ENCODE peak calls at places on chromosome 13, in ten cellular contexts. A is neuronal stem cell; V is adipocyte; P is mesendoderm; I is heart left ventricle; Y is left ventricle myocardium inferior; B is tibial artery; X is GM23338; H is CD8-positive, alpha-beta T cell; W is mammary epithelial cell. Z is an unnamed sample.

GRCh38 chr13:50670272-50670671 is 173.2 kb downstream of the DLEU7 start:
- DNase-seq in P (no peak), H (no peak), B (no peak), I (no peak), W (no peak), V (no peak), Y (no peak), A (no peak), X (no peak), Z (no peak)

GRCh38 chr13:24178847-24179845 is 18.6 kb downstream of the SPATA13 start:
- DNase-seq in V (peak; percentile 61), P (no peak), W (peak; percentile 37), H (no peak), Y (no peak), X (no peak), I (no peak), B (no peak), A (no peak), Z (no peak)

GRCh38 chr13:113474179-113474578 is 16.3 kb downstream of the DCUN1D2 start:
- DNase-seq in A (no peak), B (peak; percentile 42), W (peak; percentile 23), X (no peak), H (no peak), V (peak; percentile 21), Y (no peak), I (no peak), P (peak; percentile 56), Z (no peak)

GRCh38 chr13:90706631-90707030 is 640.9 kb upstream of the MIR17HG start:
- DNase-seq in X (no peak), Y (no peak), W (no peak), H (no peak), I (no peak), P (no peak), A (no peak), V (no peak), B (no peak), Z (no peak)

GRCh38 chr13:23922005-23922932 is 25.0 kb upstream of the C1QTNF9B start:
- DNase-seq in A (no peak), Y (no peak), W (no peak), P (peak; percentile 80), B (no peak), X (peak; percentile 52), H (no peak), V (no peak), I (no peak), Z (no peak)

GRCh38 chr13:52617070-52618060 is 24.9 kb upstream of the HNRNPA1L2 start:
- DNase-seq in H (peak; percentile 77), W (peak; percentile 86), P (peak; percentile 92), A (peak; percentile 69), Y (peak; percentile 73), X (peak; percentile 91), V (peak; percentile 86), I (peak; percentile 80), B (peak; percentile 78), Z (peak; percentile 81)

GRCh38 chr13:24271611-24272451 is 37.5 kb upstream of the C1QTNF9 start:
- DNase-seq in W (peak; percentile 47), V (peak; percentile 74), A (no peak), X (no peak), P (no peak), I (peak; percentile 80), Y (peak; percentile 75), B (peak; percentile 52), H (peak; percentile 50), Z (peak; percentile 88)

GRCh38 chr13:46578590-46578975 is 25.6 kb downstream of the LRCH1 start:
- DNase-seq in W (no peak), V (no peak), Y (no peak), P (no peak), H (no peak), A (no peak), B (no peak), X (no peak), I (no peak), Z (no peak)

GRCh38 chr13:79404361-79404760 is 1.7 kb downstream of the RBM26 start:
- DNase-seq in V (peak; percentile 14), X (no peak), W (no peak), Y (no peak), B (no peak), H (no peak), A (no peak), P (no peak), I (no peak), Z (no peak)

GRCh38 chr13:35771898-35772297 is 295.4 kb upstream of the MAB21L1 start:
- DNase-seq in W (peak; percentile 65), A (no peak), X (peak; percentile 67), B (no peak), I (no peak), H (no peak), V (peak; percentile 84), P (peak; percentile 85), Y (no peak), Z (no peak)

GRCh38 chr13:90272356-90272755 is 1075.1 kb upstream of the MIR17HG start:
- DNase-seq in P (no peak), W (peak; percentile 85), A (no peak), Y (no peak), I (no peak), B (no peak), X (no peak), H (no peak), V (no peak), Z (no peak)

GRCh38 chr13:76012091-76012721 is 376.1 kb downstream of the LMO7 start:
- DNase-seq in P (peak; percentile 71), X (no peak), B (no peak), A (no peak), Y (no peak), W (no peak), I (no peak), H (no peak), V (peak; percentile 61), Z (no peak)
- H3K4me1 ChIP-seq in P (no peaks in the 10 kb centered on the region), X (no peaks in the 10 kb centered on the region), B (peaks cover 7% of the 10 kb centered on the region), A (no peaks in the 10 kb centered on the region), Y (peaks cover 27% of the 10 kb centered on the region), W (peaks cover 23% of the 10 kb centered on the region), I (no peaks in the 10 kb centered on the region), H (no peaks in the 10 kb centered on the region), V (peaks cover 16% of the 10 kb centered on the region), Z (peaks cover 10% of the 10 kb centered on the region)

GRCh38 chr13:98533912-98534311 is 43.0 kb downstream of the STK24 start:
- DNase-seq in H (no peak), I (no peak), B (no peak), A (no peak), W (no peak), V (no peak), P (no peak), Y (no peak), X (no peak), Z (no peak)
- H3K4me1 ChIP-seq in H (peaks cover 50% of the 10 kb centered on the region), I (no peaks in the 10 kb centered on the region), B (peaks cover 9% of the 10 kb centered on the region), A (peaks cover 11% of the 10 kb centered on the region), W (peaks cover 25% of the 10 kb centered on the region), V (peaks cover 10% of the 10 kb centered on the region), P (peaks cover 2% of the 10 kb centered on the region), Y (peaks cover 94% of the 10 kb centered on the region), X (peaks cover 26% of the 10 kb centered on the region), Z (peaks cover 40% of the 10 kb centered on the region)

DNA sequence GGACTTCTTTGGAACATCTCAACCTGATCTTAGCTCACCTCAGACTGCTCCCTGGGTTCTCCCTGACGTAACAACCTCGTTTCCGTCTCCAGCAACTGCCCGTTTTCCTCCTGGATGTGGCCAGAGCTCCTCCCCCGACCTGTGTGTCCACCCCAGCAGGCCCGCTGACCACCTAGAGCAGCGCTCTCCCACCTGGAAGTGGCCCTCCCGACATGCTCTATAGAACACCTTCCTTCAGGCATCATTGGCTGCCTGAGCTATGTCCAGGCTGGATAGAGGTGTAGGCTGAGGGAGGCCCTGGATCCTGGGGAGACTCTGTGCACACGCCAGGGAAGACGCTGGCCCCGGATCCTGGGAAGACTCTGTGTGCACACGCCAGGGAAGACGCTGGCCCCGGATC is 81.3 kb downstream of the TEX29 start:
- DNase-seq in I (no peak), A (no peak), W (no peak), Y (no peak), P (no peak), X (no peak), V (no peak), H (no peak), B (no peak), Z (no peak)
- H3K4me1 ChIP-seq in I (no peaks in the 10 kb centered on the region), A (no peaks in the 10 kb centered on the region), W (no peaks in the 10 kb centered on the region), Y (no peaks in the 10 kb centered on the region), P (no peaks in the 10 kb centered on the region), X (no peaks in the 10 kb centered on the region), V (no peaks in the 10 kb centered on the region), H (no peaks in the 10 kb centered on the region), B (no peaks in the 10 kb centered on the region), Z (no peaks in the 10 kb centered on the region)

DNA sequence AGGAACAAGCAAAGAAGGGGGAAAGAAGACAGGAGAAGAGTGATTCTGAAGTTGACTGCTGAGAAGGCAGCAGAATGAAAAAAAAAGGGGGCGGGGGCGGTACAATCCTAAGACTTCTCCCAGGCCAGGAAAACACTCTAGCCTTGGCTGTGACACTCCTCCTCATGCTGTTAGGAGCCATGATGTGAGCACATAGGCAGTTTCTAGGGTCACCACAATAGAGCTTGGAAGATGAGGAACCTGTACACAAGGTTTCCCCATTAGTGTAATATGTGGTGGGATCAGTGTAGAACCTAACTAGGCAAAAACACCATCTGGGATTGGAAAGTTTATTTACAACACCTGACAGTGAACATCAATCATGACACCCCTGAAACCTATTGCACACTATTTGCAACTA is 86.9 kb downstream of the FOXO1 start:
- DNase-seq in B (no peak), W (no peak), Y (no peak), I (no peak), A (no peak), H (no peak), X (no peak), V (no peak), P (no peak), Z (no peak)
- H3K4me1 ChIP-seq in B (peaks cover 14% of the 10 kb centered on the region), W (no peaks in the 10 kb centered on the region), Y (peaks cover 77% of the 10 kb centered on the region), I (peaks cover 3% of the 10 kb centered on the region), A (no peaks in the 10 kb centered on the region), H (peaks cover 83% of the 10 kb centered on the region), X (peaks cover 64% of the 10 kb centered on the region), V (peaks cover 25% of the 10 kb centered on the region), P (no peaks in the 10 kb centered on the region), Z (peaks cover 51% of the 10 kb centered on the region)

GRCh38 chr13:99266827-99267226 is 8.6 kb upstream of the GPR18 start:
- DNase-seq in P (no peak), H (no peak), I (no peak), B (no peak), X (no peak), V (no peak), Y (no peak), W (no peak), A (no peak), Z (no peak)
- H3K4me1 ChIP-seq in P (peaks cover 4% of the 10 kb centered on the region), H (peaks cover 45% of the 10 kb centered on the region), I (no peaks in the 10 kb centered on the region), B (no peaks in the 10 kb centered on the region), X (no peaks in the 10 kb centered on the region), V (peaks cover 17% of the 10 kb centered on the region), Y (peaks cover 24% of the 10 kb centered on the region), W (no peaks in the 10 kb centered on the region), A (peaks cover 2% of the 10 kb centered on the region), Z (no peaks in the 10 kb centered on the region)